ENCODE peak calls at places on chromosome 9, in six cellular contexts. F is stimulated activated CD8-positive, alpha-beta memory T cell treated with anti-CD3 and anti-CD28 coated beads, Interleukin-7, amount 100 ng/mL, for 24 hours; N is HTR-8/SVneo; A is Peyer's patch; J is amygdala; D is activated CD4-positive, alpha-beta T cell treated with anti-CD3 and anti-CD28 coated beads for 48 hours. U is an unnamed sample.

GRCh38 chr9:104279535-104280215 is 185.6 kb downstream of the SMC2 start:
- DNase-seq in F (no peak), N (peak; percentile 34), A (no peak), J (no peak), D (no peak), U (peak; percentile 57)

GRCh38 chr9:126334626-126335621 is 8.3 kb downstream of the MVB12B start:
- DNase-seq in F (no peak), N (no peak), A (no peak), J (no peak), D (no peak), U (peak; percentile 59)

GRCh38 chr9:92711844-92712243 is 41.9 kb upstream of the IPPK start:
- DNase-seq in F (no peak), N (no peak), A (no peak), J (no peak), D (no peak), U (no peak)

GRCh38 chr9:112380771-112381181 is 868 bp downstream of the HSDL2 start:
- DNase-seq in F (no peak), N (no peak), A (no peak), J (no peak), D (no peak), U (peak; percentile 47)

GRCh38 chr9:34566972-34567371 is 22.6 kb downstream of the CNTFR start:
- DNase-seq in F (no peak), N (no peak), A (no peak), J (no peak), D (no peak), U (no peak)

GRCh38 chr9:3478549-3478953 is 47.2 kb downstream of the RFX3 start:
- DNase-seq in F (no peak), N (no peak), A (no peak), J (no peak), D (no peak), U (no peak)

GRCh38 chr9:116421006-116421538 is 266.0 kb upstream of the TRIM32 start:
- DNase-seq in F (no peak), N (no peak), A (no peak), J (no peak), D (no peak), U (no peak)

GRCh38 chr9:89226076-89226475 is 47.5 kb upstream of the SHC3 start:
- DNase-seq in F (no peak), N (no peak), A (no peak), J (no peak), D (no peak), U (peak; percentile 81)

GRCh38 chr9:95506692-95507455 is 9.9 kb downstream of the PTCH1 start:
- DNase-seq in F (no peak), N (no peak), A (peak; percentile 71), J (peak; percentile 82), D (peak; percentile 36), U (peak; percentile 83)

GRCh38 chr9:133641396-133641655 is 5.2 kb downstream of the DBH start:
- DNase-seq in F (no peak), N (no peak), A (no peak), J (no peak), D (no peak), U (no peak)

GRCh38 chr9:130023147-130023787 is 19.7 kb downstream of the FNBP1 start:
- DNase-seq in F (no peak), N (no peak), A (no peak), J (no peak), D (no peak), U (no peak)

GRCh38 chr9:114250235-114250568 is 72.7 kb upstream of the ORM1 start:
- DNase-seq in F (no peak), N (no peak), A (no peak), J (peak; percentile 69), D (no peak), U (peak; percentile 35)

GRCh38 chr9:2307480-2307879 is 292.3 kb downstream of the SMARCA2 start:
- DNase-seq in F (no peak), N (no peak), A (no peak), J (no peak), D (no peak), U (peak; percentile 54)

GRCh38 chr9:69428017-69428785 is 103.2 kb downstream of the ENTREP1 start:
- DNase-seq in F (no peak), N (no peak), A (no peak), J (no peak), D (no peak), U (no peak)

GRCh38 chr9:69649566-69650260 is 22.5 kb downstream of the APBA1 start:
- DNase-seq in F (no peak), N (no peak), A (no peak), J (no peak), D (no peak), U (no peak)

GRCh38 chr9:100498592-100498991 is 25.6 kb downstream of the TMEFF1 start:
- DNase-seq in F (no peak), N (no peak), A (no peak), J (no peak), D (no peak), U (peak; percentile 50)

GRCh38 chr9:115146581-115147021 is 28.6 kb upstream of the TNC start:
- DNase-seq in F (no peak), N (peak; percentile 59), A (no peak), J (no peak), D (no peak), U (peak; percentile 75)

GRCh38 chr9:114289106-114289505 is 33.8 kb upstream of the ORM1 start:
- DNase-seq in F (no peak), N (no peak), A (peak; percentile 25), J (no peak), D (no peak), U (no peak)

GRCh38 chr9:133609311-133610098 is at the start of gene FAM163B:
- DNase-seq in F (no peak), N (no peak), A (no peak), J (peak; percentile 5), D (peak; percentile 53), U (peak; percentile 48)

GRCh38 chr9:2857564-2858198 is 13.8 kb upstream of the PUM3 start:
- DNase-seq in F (peak; percentile 23), N (peak; percentile 84), A (no peak), J (peak; percentile 48), D (peak; percentile 78), U (peak; percentile 84)

U was measured in choroid plexus epithelial cell.